ENCODE peak calls at places on chromosomes 1 and 21, in nine cellular contexts. P is small intestine, T is esophagus squamous epithelium, V is lung, D is DND-41, G is suprapubic skin, I is uterus, A is A549, Q is GM23338. U is an unnamed sample.
A peak's percentile ranks its signal among the peaks of the same experiment; 100 is the strongest.

GRCh38 chr1:42380617-42381423 is at the start of gene RIMKLA:
- DNase-seq in G (no peak), D (peak; percentile 75), A (peak; percentile 44), V (peak; percentile 42), I (peak; percentile 32), Q (peak; percentile 82), P (peak; percentile 53), T (no peak), U (peak; percentile 73)

GRCh38 chr1:117600966-117601365 is 4.9 kb upstream of the TENT5C start:
- DNase-seq in A (no peak), P (no peak), G (peak; percentile 18), D (no peak), T (no peak), I (peak; percentile 11), V (no peak), Q (no peak), U (no peak)

GRCh38 chr1:62384276-62385005 is 52.4 kb upstream of the USP1 start:
- DNase-seq in I (no peak), Q (no peak), G (no peak), P (no peak), T (no peak), V (no peak), D (no peak), A (no peak), U (no peak)

GRCh38 chr1:174039069-174039468 is 16.9 kb upstream of the RC3H1 start:
- DNase-seq in V (no peak), I (no peak), T (no peak), Q (no peak), D (no peak), A (no peak), G (no peak), P (no peak), U (no peak)

GRCh38 chr1:92410706-92411105 is 76.0 kb downstream of the GFI1 start:
- DNase-seq in I (no peak), V (no peak), P (peak; percentile 40), A (no peak), D (peak; percentile 89), G (no peak), Q (no peak), T (no peak), U (no peak)

GRCh38 chr1:90723561-90724108 is 6.5 kb upstream of the BARHL2 start:
- DNase-seq in D (no peak), I (no peak), A (no peak), T (no peak), V (no peak), P (no peak), Q (peak; percentile 95), G (no peak), U (no peak)

GRCh38 chr1:39409055-39409816 is 82.2 kb upstream of the BMP8A start:
- DNase-seq in I (peak; percentile 51), D (peak; percentile 65), G (peak; percentile 80), T (no peak), Q (peak; percentile 82), V (peak; percentile 48), A (peak; percentile 21), P (peak; percentile 38), U (peak; percentile 58)

GRCh38 chr1:93602101-93602500 is 79.5 kb downstream of the BCAR3 start:
- DNase-seq in T (no peak), D (no peak), P (no peak), A (no peak), V (no peak), G (no peak), Q (no peak), I (no peak), U (no peak)

GRCh38 chr21:16588433-16588860 is 858.7 kb downstream of the USP25 start:
- DNase-seq in P (no peak), I (peak; percentile 74), V (peak; percentile 38), T (no peak), D (no peak), A (peak; percentile 71), G (peak; percentile 89), Q (peak; percentile 71), U (peak; percentile 65)

GRCh38 chr1:6502000-6502891 is 10.8 kb upstream of the PLEKHG5 start:
- DNase-seq in I (peak; percentile 42), V (no peak), Q (no peak), A (no peak), P (no peak), D (no peak), T (no peak), G (no peak), U (peak; percentile 79)

GRCh38 chr1:112296908-112297307 is 99.1 kb upstream of the CTTNBP2NL start:
- DNase-seq in V (peak; percentile 52), P (no peak), Q (no peak), T (no peak), G (no peak), A (no peak), D (no peak), I (no peak), U (no peak)

GRCh38 chr21:40680311-40680710 is 166.6 kb downstream of the DSCAM start:
- DNase-seq in D (no peak), G (no peak), Q (no peak), T (no peak), P (no peak), I (no peak), A (no peak), V (no peak), U (no peak)

GRCh38 chr1:167683641-167684502 is 37.9 kb upstream of the MPZL1 start:
- DNase-seq in T (no peak), A (no peak), I (no peak), D (no peak), P (no peak), V (peak; percentile 63), G (no peak), Q (peak; percentile 74), U (peak; percentile 77)

GRCh38 chr1:167679714-167680113 is 42.1 kb upstream of the MPZL1 start:
- DNase-seq in Q (no peak), T (no peak), V (no peak), I (no peak), D (no peak), A (no peak), P (no peak), G (no peak), U (no peak)

GRCh38 chr1:167681024-167681423 is 40.8 kb upstream of the MPZL1 start:
- DNase-seq in G (no peak), Q (no peak), V (no peak), P (no peak), D (no peak), I (no peak), T (no peak), A (no peak), U (no peak)

GRCh38 chr1:167683226-167683625 is 38.6 kb upstream of the MPZL1 start:
- DNase-seq in Q (no peak), T (no peak), G (no peak), D (no peak), I (no peak), P (no peak), V (no peak), A (no peak), U (no peak)

DNA sequence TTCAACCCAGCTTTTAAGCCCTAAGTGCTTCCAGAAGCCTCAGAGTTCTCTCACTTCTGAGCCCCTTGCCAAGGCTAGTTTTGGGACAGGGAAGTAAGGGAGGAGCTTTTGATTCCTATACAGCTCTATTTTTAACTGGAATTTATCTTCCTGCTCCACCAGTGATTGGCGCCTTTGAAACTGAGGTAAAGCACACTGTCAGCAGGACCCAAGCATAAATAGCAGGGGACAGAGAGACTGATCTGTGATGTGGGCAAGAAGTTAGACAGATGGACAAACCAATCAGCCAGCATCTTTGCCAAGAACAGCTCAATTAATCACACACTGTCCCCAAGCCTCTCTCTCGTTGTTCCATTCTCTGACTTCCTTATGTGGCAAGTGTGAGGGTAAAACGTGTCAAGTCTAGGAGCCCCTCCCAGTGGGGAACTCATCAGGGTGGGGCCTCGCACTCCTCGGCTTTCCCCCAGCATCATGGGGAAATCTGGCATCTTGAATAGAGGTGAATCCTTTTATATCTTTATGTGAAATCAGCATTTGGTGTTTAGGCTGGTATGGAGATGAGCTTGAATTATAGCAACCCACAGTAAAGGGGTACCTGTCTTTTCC is 40.2 kb upstream of the MPZL1 start:
- DNase-seq in D (no peak), I (no peak), P (no peak), Q (no peak), G (no peak), T (no peak), V (no peak), A (no peak), U (no peak)
- H3K27ac ChIP-seq in D (peak overlapping the region; percentile 33), I (no peak overlapping the region), P (no peak overlapping the region), Q (no peak overlapping the region), G (no peak overlapping the region), T (no peak overlapping the region), V (no peak overlapping the region), A (no peak overlapping the region), U (peak overlapping the region; percentile 71)

DNA sequence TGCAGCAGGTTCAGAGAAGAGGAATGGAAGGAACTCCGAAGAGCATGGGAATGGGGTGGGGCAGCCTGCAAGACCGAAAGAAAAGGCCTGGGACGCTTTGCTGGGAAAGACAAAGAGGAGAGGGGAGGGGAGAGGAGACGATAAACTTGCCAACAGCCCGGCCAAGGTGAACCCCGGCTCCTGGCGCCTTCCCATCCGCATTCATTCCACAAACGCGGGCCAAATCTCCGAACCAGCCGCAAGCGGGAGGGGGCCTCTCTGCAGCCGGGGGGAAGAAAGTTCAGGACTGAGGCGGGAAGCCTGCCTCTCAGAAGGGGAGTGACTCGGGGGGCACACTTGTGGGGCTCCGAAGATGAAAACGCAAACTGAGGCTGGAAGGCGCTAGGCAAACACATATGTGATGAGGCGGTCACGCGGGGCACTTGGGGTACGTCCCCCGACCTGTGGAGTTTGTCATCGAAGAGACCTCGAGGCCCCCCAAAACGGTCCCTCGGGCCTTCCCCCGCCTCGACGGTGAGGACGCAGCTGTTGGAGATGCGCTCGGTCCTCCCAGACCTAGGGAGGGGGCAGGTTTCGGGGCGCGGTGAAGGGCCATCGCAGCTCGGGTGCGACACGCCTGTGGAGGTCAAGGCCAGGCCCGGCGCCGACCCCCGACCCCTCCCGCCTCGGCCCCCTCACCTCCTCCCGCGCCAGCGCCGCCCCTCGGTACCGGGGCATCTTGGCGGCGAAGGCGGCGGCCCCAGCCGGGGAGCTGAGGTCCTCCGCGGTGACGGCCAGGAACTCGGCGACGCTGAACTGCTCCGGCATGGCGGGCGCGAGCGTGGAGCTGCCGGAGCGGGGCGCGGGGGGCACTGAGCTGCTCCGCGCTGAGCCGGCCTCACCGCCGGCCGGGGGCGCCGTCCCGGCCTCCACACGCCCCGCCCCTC is at the start of gene ASAP3:
- DNase-seq in G (peak; percentile 77), D (no peak), Q (peak; percentile 87), V (peak; percentile 42), I (peak; percentile 72), P (peak; percentile 27), T (no peak), A (no peak), U (peak; percentile 62)
- H3K4me1 ChIP-seq in G (peaks cover 48% of the 10 kb centered on the region), D (peaks cover 15% of the 10 kb centered on the region), Q (peaks cover 43% of the 10 kb centered on the region), V (peaks cover 2% of the 10 kb centered on the region), I (no peaks in the 10 kb centered on the region), P (peaks cover 1% of the 10 kb centered on the region), T (peaks cover 18% of the 10 kb centered on the region), A (peaks cover 16% of the 10 kb centered on the region), U (peaks cover 46% of the 10 kb centered on the region)

DNA sequence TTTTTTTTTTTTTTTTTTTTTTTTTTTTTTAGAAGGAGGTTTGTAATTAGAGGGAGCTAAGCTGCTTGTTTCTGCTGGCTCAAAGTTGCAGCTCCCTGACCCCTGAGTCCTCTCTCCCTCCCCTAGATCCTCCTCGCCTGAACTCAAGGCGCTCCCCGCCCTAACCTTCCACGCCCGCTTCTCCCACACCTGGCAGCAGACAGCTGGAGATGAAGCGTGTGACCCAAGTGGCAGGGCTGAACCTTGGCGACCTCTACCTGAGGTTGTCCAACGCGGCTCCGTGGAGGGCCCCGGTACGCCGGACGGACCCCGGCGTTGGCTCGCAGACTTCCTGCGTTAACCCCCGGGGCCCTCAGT is 795 bp downstream of the NGF start:
- DNase-seq in G (peak; percentile 65), T (no peak), A (no peak), V (no peak), D (no peak), I (peak; percentile 56), P (peak; percentile 3), Q (no peak), U (no peak)
- H3K4me3 ChIP-seq in G (peak overlapping the region; percentile 56), T (peak overlapping the region; percentile 66), A (peak overlapping the region; percentile 71), V (peak overlapping the region; percentile 34), D (no peak overlapping the region), I (peak overlapping the region; percentile 74), P (no peak overlapping the region), Q (peak overlapping the region; percentile 88), U (peak overlapping the region; percentile 60)

GRCh38 chr1:170805957-170806662 is 129.2 kb upstream of the MROH9 start:
- DNase-seq in I (no peak), P (no peak), Q (no peak), G (no peak), T (no peak), A (no peak), D (no peak), V (no peak), U (no peak)
- H3K27ac ChIP-seq in I (peak overlapping the region; percentile 31), P (no peak overlapping the region), Q (no peak overlapping the region), G (no peak overlapping the region), T (no peak overlapping the region), A (no peak overlapping the region), D (no peak overlapping the region), V (peak overlapping the region; percentile 36), U (no peak overlapping the region)

U was measured in psoas muscle.